ENCODE peak calls at places on chromosome 21, in five cellular contexts. F is PC-3, C is A549, I is heart right ventricle, S is stomach. N is an unnamed sample. For H3K4me1, the result is how much of the 10 kb centered on the place peaks cover.

GRCh38 chr21:38301321-38302214 is 44.8 kb downstream of the KCNJ15 start:
- DNase-seq in S (no peak), C (no peak), I (no peak), F (no peak), N (no peak)

GRCh38 chr21:14864211-14865021 is 200.4 kb downstream of the NRIP1 start:
- DNase-seq in S (peak), C (peak), I (peak), F (peak), N (peak)

GRCh38 chr21:39189857-39190604 is 6.8 kb upstream of the PSMG1 start:
- DNase-seq in F (no peak), I (no peak), S (no peak), C (no peak), N (no peak)

GRCh38 chr21:20856926-20857325 is 141.3 kb upstream of the NCAM2 start:
- DNase-seq in I (no peak), F (no peak), S (no peak), C (no peak), N (no peak)

GRCh38 chr21:14993072-14993471 is 71.7 kb downstream of the NRIP1 start:
- DNase-seq in S (no peak), I (no peak), C (no peak), F (no peak), N (no peak)

GRCh38 chr21:38817371-38818335 is 11.9 kb downstream of the ETS2 start:
- DNase-seq in S (no peak), C (no peak), I (no peak), F (peak), N (no peak)

GRCh38 chr21:42063206-42063577 is 7.9 kb upstream of the UMODL1 start:
- DNase-seq in S (peak), F (no peak), C (no peak), I (no peak), N (no peak)

GRCh38 chr21:29372063-29372802 is 73.5 kb downstream of the BACH1 start:
- DNase-seq in F (peak), I (no peak), C (peak), S (peak), N (peak)

GRCh38 chr21:17819878-17820232 is 699 bp upstream of the C21orf91 start:
- DNase-seq in S (no peak), C (no peak), F (no peak), I (no peak), N (no peak)

GRCh38 chr21:30486180-30486579 is 1.1 kb downstream of the KRTAP19-2 start:
- DNase-seq in S (no peak), C (no peak), I (no peak), F (no peak), N (no peak)

GRCh38 chr21:42120056-42120903 is 49.2 kb downstream of the UMODL1 start:
- DNase-seq in I (no peak), S (no peak), F (peak), C (no peak), N (no peak)

GRCh38 chr21:41873005-41873404 is 6.1 kb downstream of the PRDM15 start:
- DNase-seq in S (no peak), I (no peak), C (no peak), F (no peak), N (no peak)

GRCh38 chr21:30689822-30690221 is 28.8 kb downstream of the KRTAP21-3 start:
- DNase-seq in S (no peak), C (no peak), F (no peak), I (no peak), N (no peak)

GRCh38 chr21:37206531-37206930 is 60.6 kb downstream of the VPS26C start:
- DNase-seq in C (no peak), S (no peak), F (no peak), I (no peak), N (no peak)

DNA sequence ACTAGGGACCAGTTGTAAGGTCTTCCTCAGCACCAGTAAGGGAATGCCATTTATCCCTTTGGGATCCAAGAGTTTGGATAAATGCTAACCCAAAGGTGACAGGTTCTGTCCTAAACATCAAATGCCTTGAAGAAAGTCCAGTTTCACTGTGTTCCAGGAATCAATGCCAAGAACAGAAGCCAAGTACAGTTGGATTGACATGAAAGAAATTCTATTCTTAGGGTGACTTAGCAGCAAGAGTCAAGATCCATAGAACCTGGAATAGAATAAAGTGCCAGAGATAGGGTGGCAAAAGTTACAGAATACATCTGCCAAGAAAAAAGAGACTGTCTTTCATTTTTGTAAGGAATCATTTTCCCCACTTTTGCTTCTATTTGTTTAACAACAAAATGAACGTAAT is 94.9 kb upstream of the ADAMTS5 start:
- DNase-seq in I (no peak), C (no peak), S (no peak), F (no peak), N (no peak)
- H3K4me1 ChIP-seq in I (under half), C (under half), S (under half), F (under half), N (under half)

DNA sequence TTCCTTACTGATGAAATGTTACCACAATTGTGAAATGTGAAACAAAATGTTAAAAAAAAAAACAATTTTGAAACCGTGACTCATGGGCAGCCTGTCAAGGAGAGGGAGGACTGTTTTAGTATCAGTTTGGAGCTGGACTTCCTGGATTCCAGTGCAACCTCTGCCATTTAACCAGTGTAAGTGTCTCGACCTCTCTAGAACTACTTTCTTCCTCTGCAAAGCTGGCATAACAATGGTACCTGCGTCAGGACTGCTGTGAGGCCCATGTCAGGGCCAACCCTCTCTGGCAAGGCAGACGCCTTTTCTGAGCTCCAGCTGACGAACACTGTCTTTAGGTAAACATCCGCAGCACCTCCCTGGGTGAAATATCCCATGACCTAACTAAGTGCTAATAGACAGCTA is 20.9 kb downstream of the URB1 start:
- DNase-seq in I (no peak), F (peak), S (peak), C (no peak), N (no peak)
- H3K27ac ChIP-seq in I (peak), F (peak), S (peak), C (peak), N (no peak)

DNA sequence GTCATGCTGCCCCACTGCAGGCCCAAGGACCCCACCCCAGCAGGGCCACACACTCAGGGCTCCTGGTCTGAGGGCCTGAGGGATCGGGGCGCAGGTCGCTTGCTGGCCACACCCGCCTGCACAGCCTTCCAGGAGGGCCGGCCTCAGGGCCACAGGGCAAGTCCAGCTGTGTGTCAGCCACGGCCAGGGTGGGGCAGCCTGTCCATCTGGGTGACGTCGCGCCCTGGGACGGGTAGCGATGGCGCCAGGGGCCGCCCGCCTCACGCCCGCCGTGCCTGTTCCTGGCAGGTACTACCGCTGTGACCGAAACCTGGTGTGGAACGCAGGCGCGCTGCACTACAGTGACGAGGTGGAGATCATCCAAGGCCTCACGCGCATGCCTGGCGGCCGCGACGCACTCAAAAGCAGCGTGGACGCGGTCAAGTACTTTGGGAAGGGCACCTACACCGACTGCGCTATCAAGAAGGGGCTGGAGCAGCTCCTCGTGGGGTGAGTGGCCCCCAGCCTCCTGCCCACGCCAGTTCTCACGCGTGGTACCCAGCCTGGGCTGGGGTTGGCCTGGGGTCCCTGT is 2.5 kb downstream of the COL6A1 start:
- DNase-seq in C (no peak), S (no peak), F (peak), I (peak), N (no peak)
- H3K4me3 ChIP-seq in C (no peak), S (peak), F (peak), I (peak), N (no peak)

GRCh38 chr21:34843562-34843961 is 174.8 kb downstream of the CLIC6 start:
- DNase-seq in C (no peak), F (no peak), I (no peak), S (peak), N (no peak)
- H3K4me1 ChIP-seq in C (half or more), F (under half), I (under half), S (under half), N (under half)

GRCh38 chr21:44929242-44929798 is 8.6 kb upstream of the ITGB2 start:
- DNase-seq in I (no peak), C (no peak), S (no peak), F (peak), N (peak)
- H3K27ac ChIP-seq in I (no peak), C (peak), S (no peak), F (peak), N (peak)